ENCODE peak calls at places on chromosomes 1 and 21, in six cellular contexts. B, Y, S, I, A and C are unnamed samples.

GRCh38 chr1:235763962-235764361 is 102.7 kb downstream of the LYST start:
- ATAC-seq in Y (peak; percentile 30), B (no peak), I (no peak), S (peak; percentile 39), A (no peak), C (no peak)

GRCh38 chr1:9593492-9594465 is 5.1 kb downstream of the TMEM201 start:
- ATAC-seq in Y (peak; percentile 25), B (peak; percentile 59), A (no peak), I (peak; percentile 28), S (peak; percentile 21), C (peak; percentile 4)

GRCh38 chr1:41902125-41902524 is 16.6 kb downstream of the HIVEP3 start:
- ATAC-seq in Y (no peak), S (no peak), A (peak; percentile 52), I (peak; percentile 55), B (peak; percentile 49), C (no peak)

GRCh38 chr1:174266991-174267612 is 107.8 kb downstream of the RABGAP1L start:
- ATAC-seq in I (no peak), A (no peak), B (no peak), Y (no peak), S (no peak), C (no peak)

GRCh38 chr1:165481820-165482532 is 37.0 kb upstream of the RXRG start:
- ATAC-seq in S (no peak), A (peak; percentile 86), B (peak; percentile 96), Y (no peak), I (peak; percentile 75), C (peak; percentile 85)

GRCh38 chr1:68916227-68916853 is 419.5 kb upstream of the DEPDC1 start:
- ATAC-seq in S (no peak), B (peak; percentile 33), I (no peak), A (peak; percentile 88), Y (no peak), C (peak; percentile 39)

GRCh38 chr21:36388076-36388475 is 2.9 kb downstream of the CHAF1B start:
- ATAC-seq in I (no peak), Y (no peak), S (no peak), B (no peak), A (no peak), C (no peak)

GRCh38 chr1:71861022-71861421 is 421.3 kb downstream of the NEGR1 start:
- ATAC-seq in I (no peak), Y (no peak), S (no peak), B (peak; percentile 88), A (no peak), C (peak; percentile 60)

GRCh38 chr21:30793581-30794314 is 19.3 kb downstream of the KRTAP8-1 start:
- ATAC-seq in Y (no peak), S (no peak), I (no peak), B (no peak), A (no peak), C (no peak)

GRCh38 chr1:117632269-117633067 is 26.6 kb downstream of the TENT5C start:
- ATAC-seq in I (peak; percentile 42), B (peak; percentile 40), A (no peak), Y (no peak), S (no peak), C (no peak)

GRCh38 chr1:27605796-27606707 is 2.1 kb upstream of the AHDC1 start:
- ATAC-seq in Y (no peak), S (no peak), A (no peak), B (no peak), I (no peak), C (no peak)

GRCh38 chr1:63968663-63969460 is 195.0 kb downstream of the ROR1 start:
- ATAC-seq in A (peak; percentile 63), S (no peak), B (no peak), I (peak; percentile 7), Y (no peak), C (peak; percentile 19)

GRCh38 chr1:10882069-10882468 is 85.6 kb upstream of the CASZ1 start:
- ATAC-seq in A (no peak), Y (no peak), S (no peak), B (no peak), I (no peak), C (no peak)